ENCODE peak calls at places on chromosomes 13 and 19, in ten cellular contexts. S, X, G, U, I, K, D, R, C and H are unnamed samples.

GRCh38 chr13:72170571-72170970 is 303.6 kb upstream of the DACH1 start:
- DNase-seq in S (no peak), X (no peak), G (no peak), U (no peak), I (no peak), K (no peak), D (no peak), R (no peak), C (no peak), H (no peak)

GRCh38 chr19:38298841-38299680 is 5.0 kb upstream of the C19orf33 start:
- DNase-seq in S (no peak), X (no peak), G (no peak), U (no peak), I (no peak), K (no peak), D (no peak), R (no peak), C (no peak), H (no peak)

GRCh38 chr19:58217607-58218391 is 10.9 kb upstream of the ZNF544 start:
- DNase-seq in S (no peak), X (no peak), G (no peak), U (no peak), I (no peak), K (no peak), D (no peak), R (no peak), C (no peak), H (no peak)

GRCh38 chr19:18198374-18198773 is 5.4 kb downstream of the MPV17L2 start:
- DNase-seq in S (no peak), X (no peak), G (no peak), U (no peak), I (no peak), K (no peak), D (no peak), R (no peak), C (no peak), H (no peak)

GRCh38 chr13:102779426-102780159 is 6.0 kb upstream of the TEX30 start:
- DNase-seq in S (no peak), X (no peak), G (peak; percentile 78), U (no peak), I (no peak), K (peak; percentile 67), D (no peak), R (no peak), C (no peak), H (no peak)

GRCh38 chr19:32771596-32771995 is 52.0 kb downstream of the TDRD12 start:
- DNase-seq in S (no peak), X (no peak), G (no peak), U (no peak), I (no peak), K (no peak), D (no peak), R (no peak), C (no peak), H (no peak)

GRCh38 chr19:6536138-6536671 is 5.4 kb downstream of the TNFSF9 start:
- DNase-seq in S (peak; percentile 66), X (peak; percentile 36), G (peak; percentile 88), U (no peak), I (no peak), K (peak; percentile 69), D (peak; percentile 31), R (peak; percentile 20), C (peak; percentile 64), H (no peak)

GRCh38 chr19:16366056-16366432 is 41.4 kb downstream of the KLF2 start:
- DNase-seq in S (no peak), X (no peak), G (no peak), U (no peak), I (no peak), K (no peak), D (no peak), R (no peak), C (no peak), H (no peak)

GRCh38 chr19:10870501-10870954 is 825 bp upstream of the CARM1 start:
- DNase-seq in S (no peak), X (no peak), G (no peak), U (no peak), I (no peak), K (no peak), D (no peak), R (no peak), C (no peak), H (no peak)

GRCh38 chr19:39082745-39083598 is 1.2 kb upstream of the ACP7 start:
- DNase-seq in S (no peak), X (no peak), G (no peak), U (no peak), I (no peak), K (no peak), D (no peak), R (no peak), C (no peak), H (no peak)

GRCh38 chr13:73103238-73103637 is 44.4 kb downstream of the KLF5 start:
- DNase-seq in S (no peak), X (no peak), G (no peak), U (no peak), I (no peak), K (no peak), D (no peak), R (no peak), C (no peak), H (no peak)

GRCh38 chr13:26095338-26095737 is 43.5 kb upstream of the SHISA2 start:
- DNase-seq in S (no peak), X (no peak), G (no peak), U (no peak), I (no peak), K (no peak), D (no peak), R (no peak), C (no peak), H (no peak)

GRCh38 chr19:32363175-32363574 is 17.8 kb downstream of the ZNF507 start:
- DNase-seq in S (no peak), X (peak; percentile 46), G (no peak), U (no peak), I (no peak), K (no peak), D (no peak), R (no peak), C (peak; percentile 54), H (no peak)

GRCh38 chr13:28953714-28954113 is 133.6 kb downstream of the MTUS2 start:
- DNase-seq in S (no peak), X (no peak), G (no peak), U (no peak), I (no peak), K (no peak), D (no peak), R (no peak), C (no peak), H (no peak)

GRCh38 chr13:28394422-28394821 is 100.5 kb downstream of the FLT1 start:
- DNase-seq in S (no peak), X (no peak), G (no peak), U (no peak), I (no peak), K (no peak), D (no peak), R (no peak), C (peak; percentile 8), H (no peak)

GRCh38 chr13:72599148-72599743 is 128.2 kb downstream of the MZT1 start:
- DNase-seq in S (no peak), X (no peak), G (no peak), U (no peak), I (no peak), K (peak; percentile 40), D (no peak), R (no peak), C (no peak), H (no peak)

GRCh38 chr19:54114340-54114826 is 1.1 kb downstream of the TFPT start:
- DNase-seq in S (no peak), X (no peak), G (peak; percentile 72), U (no peak), I (no peak), K (no peak), D (no peak), R (no peak), C (peak; percentile 52), H (no peak)

DNA sequence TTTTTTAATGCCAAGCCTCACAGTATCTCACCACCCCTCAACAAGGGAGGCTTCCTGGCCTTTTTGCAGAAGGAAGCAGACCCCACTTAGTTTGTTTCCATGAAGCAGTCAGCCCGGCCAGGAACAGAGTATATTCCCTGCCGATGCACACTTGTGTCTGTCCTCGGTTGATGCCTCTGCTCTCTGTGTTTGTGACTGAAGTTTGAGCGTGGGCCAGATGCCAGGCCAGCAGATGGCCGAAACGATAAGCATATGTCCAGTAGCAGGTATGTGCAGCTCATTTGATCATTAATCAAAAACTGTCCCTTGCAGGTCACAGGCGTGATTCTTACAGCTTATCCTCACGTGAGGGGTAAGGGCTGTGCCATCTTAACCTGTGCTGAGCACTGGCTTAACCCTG is 144.0 kb downstream of the IRS2 start:
- DNase-seq in S (no peak), X (no peak), G (no peak), U (no peak), I (no peak), K (peak; percentile 58), D (no peak), R (no peak), C (no peak), H (no peak)
- H3K9me3 ChIP-seq in S (peaks cover 12% of the 10 kb centered on the region), X (peaks cover 21% of the 10 kb centered on the region), G (peaks cover 6% of the 10 kb centered on the region), U (peaks cover 37% of the 10 kb centered on the region), I (peaks cover 10% of the 10 kb centered on the region), K (peaks cover 23% of the 10 kb centered on the region), D (peaks cover 11% of the 10 kb centered on the region), R (no peaks in the 10 kb centered on the region), C (no peaks in the 10 kb centered on the region), H (peaks cover 12% of the 10 kb centered on the region)

DNA sequence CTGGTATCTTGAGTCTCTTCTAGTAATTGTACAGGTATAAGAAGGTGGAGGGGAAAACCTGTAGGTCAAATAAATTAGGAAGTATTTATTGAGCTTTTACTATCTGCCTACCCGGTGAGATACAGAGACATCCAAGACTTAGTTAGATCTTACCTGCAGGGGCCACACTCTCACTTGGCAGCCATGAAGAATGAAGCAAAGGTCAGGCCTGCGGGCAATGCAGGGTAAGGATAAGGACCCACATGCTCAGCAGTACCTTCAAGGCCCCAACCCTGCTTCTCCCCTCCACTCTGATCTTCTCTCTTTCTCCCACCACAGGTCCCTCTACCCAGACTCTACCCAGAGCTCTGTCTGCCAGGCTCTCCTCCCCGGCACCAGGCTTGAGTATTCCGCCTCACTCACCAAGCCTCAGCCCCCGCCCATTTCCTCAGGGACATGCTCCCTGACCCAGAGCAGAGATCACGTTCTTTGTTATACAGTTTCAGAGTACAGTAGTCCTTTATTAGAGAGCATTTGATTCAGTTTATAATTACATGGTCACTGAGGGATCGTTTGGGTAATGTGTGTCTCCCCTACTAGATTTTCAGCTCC is 18.9 kb upstream of the CLDN10 start:
- DNase-seq in S (no peak), X (no peak), G (no peak), U (no peak), I (no peak), K (no peak), D (no peak), R (no peak), C (peak; percentile 41), H (no peak)
- H3K27ac ChIP-seq in S (no peak overlapping the region), X (no peak overlapping the region), G (no peak overlapping the region), U (no peak overlapping the region), I (no peak overlapping the region), K (no peak overlapping the region), D (no peak overlapping the region), R (no peak overlapping the region), C (peak overlapping the region; percentile 60), H (no peak overlapping the region)

GRCh38 chr13:85241045-85241444 is 558.2 kb downstream of the SLITRK6 start:
- DNase-seq in S (no peak), X (no peak), G (no peak), U (no peak), I (no peak), K (no peak), D (no peak), R (no peak), C (no peak), H (no peak)
- H3K9me3 ChIP-seq in S (no peaks in the 10 kb centered on the region), X (no peaks in the 10 kb centered on the region), G (no peaks in the 10 kb centered on the region), U (peaks cover 5% of the 10 kb centered on the region), I (no peaks in the 10 kb centered on the region), K (no peaks in the 10 kb centered on the region), D (no peaks in the 10 kb centered on the region), R (no peaks in the 10 kb centered on the region), C (no peaks in the 10 kb centered on the region), H (no peaks in the 10 kb centered on the region)

GRCh38 chr13:35093356-35093755 is 151.3 kb downstream of the NBEA start:
- DNase-seq in S (no peak), X (no peak), G (no peak), U (no peak), I (no peak), K (no peak), D (no peak), R (no peak), C (no peak), H (no peak)
- H3K27ac ChIP-seq in S (no peak overlapping the region), X (no peak overlapping the region), G (no peak overlapping the region), U (no peak overlapping the region), I (no peak overlapping the region), K (no peak overlapping the region), D (no peak overlapping the region), R (no peak overlapping the region), C (no peak overlapping the region), H (no peak overlapping the region)